ENCODE peak calls at places on chromosomes 3 and 15, in four cellular contexts. One of them, this sample, is unnamed.

GRCh38 chr3:20185364-20185732 is 658 bp downstream of the SGO1 start:
- DNase-seq in endothelial cell of umbilical vein: peak
- DNase-seq in stomach: no peak
- DNase-seq in sigmoid colon: no peak
- DNase-seq in this sample: no peak

GRCh38 chr3:57386307-57386706 is 93.8 kb upstream of the ASB14 start:
- DNase-seq in endothelial cell of umbilical vein: no peak
- DNase-seq in stomach: no peak
- DNase-seq in sigmoid colon: no peak
- DNase-seq in this sample: no peak

GRCh38 chr3:120072867-120073525 is 21.3 kb downstream of the GSK3B start:
- DNase-seq in endothelial cell of umbilical vein: no peak
- DNase-seq in stomach: no peak
- DNase-seq in sigmoid colon: no peak
- DNase-seq in this sample: no peak

GRCh38 chr15:80958818-80959495 is 30.7 kb downstream of the MESD start:
- DNase-seq in endothelial cell of umbilical vein: no peak
- DNase-seq in stomach: no peak
- DNase-seq in sigmoid colon: no peak
- DNase-seq in this sample: no peak

GRCh38 chr3:37457392-37458065 is 283.1 kb upstream of the LRRFIP2 start:
- DNase-seq in endothelial cell of umbilical vein: peak
- DNase-seq in stomach: no peak
- DNase-seq in sigmoid colon: no peak
- DNase-seq in this sample: no peak

GRCh38 chr3:23094890-23095462 is 108.2 kb upstream of the UBE2E2 start:
- DNase-seq in endothelial cell of umbilical vein: peak
- DNase-seq in stomach: no peak
- DNase-seq in sigmoid colon: no peak
- DNase-seq in this sample: no peak

GRCh38 chr3:194488007-194488742 is 1.4 kb upstream of the ATP13A3 start:
- DNase-seq in endothelial cell of umbilical vein: no peak
- DNase-seq in stomach: no peak
- DNase-seq in sigmoid colon: no peak
- DNase-seq in this sample: no peak

GRCh38 chr3:142652826-142653292 is 56.7 kb downstream of the PLS1 start:
- DNase-seq in endothelial cell of umbilical vein: no peak
- DNase-seq in stomach: no peak
- DNase-seq in sigmoid colon: no peak
- DNase-seq in this sample: no peak

GRCh38 chr15:94042163-94042954 is 189.0 kb upstream of the MCTP2 start:
- DNase-seq in endothelial cell of umbilical vein: no peak
- DNase-seq in stomach: no peak
- DNase-seq in sigmoid colon: no peak
- DNase-seq in this sample: no peak

GRCh38 chr3:136343873-136344281 is 93.7 kb downstream of the PCCB start:
- DNase-seq in endothelial cell of umbilical vein: peak
- DNase-seq in stomach: peak
- DNase-seq in sigmoid colon: peak
- DNase-seq in this sample: peak

GRCh38 chr15:28025413-28025812 is 73.7 kb downstream of the OCA2 start:
- DNase-seq in endothelial cell of umbilical vein: no peak
- DNase-seq in stomach: no peak
- DNase-seq in sigmoid colon: no peak
- DNase-seq in this sample: no peak

GRCh38 chr3:164351126-164351525 is 727.2 kb downstream of the SI start:
- DNase-seq in endothelial cell of umbilical vein: no peak
- DNase-seq in stomach: no peak
- DNase-seq in sigmoid colon: no peak
- DNase-seq in this sample: no peak

GRCh38 chr15:54502416-54503075 is 524.3 kb downstream of the UNC13C start:
- DNase-seq in endothelial cell of umbilical vein: no peak
- DNase-seq in stomach: no peak
- DNase-seq in sigmoid colon: no peak
- DNase-seq in this sample: no peak

GRCh38 chr3:130728037-130728436 is 18.6 kb downstream of the PIK3R4 start:
- DNase-seq in endothelial cell of umbilical vein: peak
- DNase-seq in stomach: no peak
- DNase-seq in sigmoid colon: no peak
- DNase-seq in this sample: no peak

GRCh38 chr15:81182031-81182745 is 14.5 kb upstream of the IL16 start:
- DNase-seq in endothelial cell of umbilical vein: no peak
- DNase-seq in stomach: no peak
- DNase-seq in sigmoid colon: no peak
- DNase-seq in this sample: no peak

GRCh38 chr3:47225310-47225906 is 57.2 kb downstream of the KIF9 start:
- DNase-seq in endothelial cell of umbilical vein: no peak
- DNase-seq in stomach: no peak
- DNase-seq in sigmoid colon: no peak
- DNase-seq in this sample: no peak

GRCh38 chr15:25930931-25931330 is 67.8 kb upstream of the ATP10A start:
- DNase-seq in endothelial cell of umbilical vein: no peak
- DNase-seq in stomach: no peak
- DNase-seq in sigmoid colon: no peak
- DNase-seq in this sample: no peak

GRCh38 chr3:24956613-24957012 is 462.0 kb upstream of the THRB start:
- DNase-seq in endothelial cell of umbilical vein: peak
- DNase-seq in stomach: no peak
- DNase-seq in sigmoid colon: no peak
- DNase-seq in this sample: no peak

GRCh38 chr15:80780416-80781221 is 1.4 kb downstream of the CEMIP start:
- DNase-seq in endothelial cell of umbilical vein: peak
- DNase-seq in stomach: peak
- DNase-seq in sigmoid colon: no peak
- DNase-seq in this sample: no peak

GRCh38 chr3:57691411-57692133 is 1.3 kb downstream of the DENND6A start:
- DNase-seq in endothelial cell of umbilical vein: peak
- DNase-seq in stomach: no peak
- DNase-seq in sigmoid colon: no peak
- DNase-seq in this sample: no peak

GRCh38 chr3:156898296-156898880 is 72.2 kb downstream of the LEKR1 start:
- DNase-seq in endothelial cell of umbilical vein: no peak
- DNase-seq in stomach: no peak
- DNase-seq in sigmoid colon: no peak
- DNase-seq in this sample: no peak

GRCh38 chr3:23002846-23003800 is 200.0 kb upstream of the UBE2E2 start:
- DNase-seq in endothelial cell of umbilical vein: peak
- DNase-seq in stomach: peak
- DNase-seq in sigmoid colon: no peak
- DNase-seq in this sample: no peak

GRCh38 chr15:44082558-44083151 is 112.4 kb downstream of the FRMD5 start:
- DNase-seq in endothelial cell of umbilical vein: peak
- DNase-seq in stomach: no peak
- DNase-seq in sigmoid colon: no peak
- DNase-seq in this sample: no peak

GRCh38 chr15:83164409-83165404 is 42.9 kb downstream of the HDGFL3 start:
- DNase-seq in endothelial cell of umbilical vein: peak
- DNase-seq in stomach: no peak
- DNase-seq in sigmoid colon: no peak
- DNase-seq in this sample: no peak

GRCh38 chr3:52349611-52350395 is 33.7 kb downstream of the DNAH1 start:
- DNase-seq in endothelial cell of umbilical vein: no peak
- DNase-seq in stomach: no peak
- DNase-seq in sigmoid colon: no peak
- DNase-seq in this sample: no peak

GRCh38 chr3:171061749-171062148 is 35.2 kb upstream of the SLC2A2 start:
- DNase-seq in endothelial cell of umbilical vein: no peak
- DNase-seq in stomach: no peak
- DNase-seq in sigmoid colon: no peak
- DNase-seq in this sample: no peak

GRCh38 chr15:44458429-44458828 is 31.0 kb downstream of the CTDSPL2 start:
- DNase-seq in endothelial cell of umbilical vein: no peak
- DNase-seq in stomach: no peak
- DNase-seq in sigmoid colon: no peak
- DNase-seq in this sample: no peak

GRCh38 chr3:4895848-4896247 is 83.4 kb upstream of the BHLHE40 start:
- DNase-seq in endothelial cell of umbilical vein: no peak
- DNase-seq in stomach: no peak
- DNase-seq in sigmoid colon: no peak
- DNase-seq in this sample: no peak

GRCh38 chr3:10804183-10804648 is 11.8 kb upstream of the SLC6A11 start:
- DNase-seq in endothelial cell of umbilical vein: no peak
- DNase-seq in stomach: no peak
- DNase-seq in sigmoid colon: no peak
- DNase-seq in this sample: no peak

GRCh38 chr3:153970735-153971347 is 150.3 kb upstream of the ARHGEF26 start:
- DNase-seq in endothelial cell of umbilical vein: peak
- DNase-seq in stomach: no peak
- DNase-seq in sigmoid colon: no peak
- DNase-seq in this sample: peak

GRCh38 chr3:9951126-9951525 is 1.1 kb downstream of the PRRT3 start:
- DNase-seq in endothelial cell of umbilical vein: no peak
- DNase-seq in stomach: no peak
- DNase-seq in sigmoid colon: no peak
- DNase-seq in this sample: no peak

GRCh38 chr15:89857673-89858072 is 36.1 kb downstream of the AP3S2 start:
- DNase-seq in endothelial cell of umbilical vein: no peak
- DNase-seq in stomach: no peak
- DNase-seq in sigmoid colon: no peak
- DNase-seq in this sample: no peak

GRCh38 chr15:71149645-71150557 is 34.6 kb downstream of the THSD4 start:
- DNase-seq in endothelial cell of umbilical vein: no peak
- DNase-seq in stomach: peak
- DNase-seq in sigmoid colon: no peak
- DNase-seq in this sample: no peak

GRCh38 chr3:194256040-194256945 is 94.8 kb downstream of the CPN2 start:
- DNase-seq in endothelial cell of umbilical vein: no peak
- DNase-seq in stomach: peak
- DNase-seq in sigmoid colon: no peak
- DNase-seq in this sample: no peak

GRCh38 chr15:63490345-63491034 is 13.9 kb upstream of the USP3 start:
- DNase-seq in endothelial cell of umbilical vein: no peak
- DNase-seq in stomach: no peak
- DNase-seq in sigmoid colon: no peak
- DNase-seq in this sample: no peak

GRCh38 chr3:31481697-31482096 is 51.0 kb upstream of the STT3B start:
- DNase-seq in endothelial cell of umbilical vein: no peak
- DNase-seq in stomach: no peak
- DNase-seq in sigmoid colon: no peak
- DNase-seq in this sample: no peak

GRCh38 chr3:141366285-141367037 is 1.8 kb upstream of the ZBTB38 start:
- DNase-seq in endothelial cell of umbilical vein: peak
- DNase-seq in stomach: peak
- DNase-seq in sigmoid colon: peak
- DNase-seq in this sample: no peak
- TF ChIP-seq POLR2AphosphoS5 in endothelial cell of umbilical vein: peak
- TF ChIP-seq POLR2AphosphoS5 in stomach: peak
- TF ChIP-seq POLR2AphosphoS5 in sigmoid colon: peak
- TF ChIP-seq POLR2AphosphoS5 in this sample: no peak

GRCh38 chr3:102979682-102980378 is 545.0 kb downstream of the ZPLD1 start:
- DNase-seq in endothelial cell of umbilical vein: peak
- DNase-seq in stomach: peak
- DNase-seq in sigmoid colon: peak
- DNase-seq in this sample: no peak
- TF ChIP-seq POLR2AphosphoS5 in endothelial cell of umbilical vein: no peak
- TF ChIP-seq POLR2AphosphoS5 in stomach: peak
- TF ChIP-seq POLR2AphosphoS5 in sigmoid colon: peak
- TF ChIP-seq POLR2AphosphoS5 in this sample: peak

DNA sequence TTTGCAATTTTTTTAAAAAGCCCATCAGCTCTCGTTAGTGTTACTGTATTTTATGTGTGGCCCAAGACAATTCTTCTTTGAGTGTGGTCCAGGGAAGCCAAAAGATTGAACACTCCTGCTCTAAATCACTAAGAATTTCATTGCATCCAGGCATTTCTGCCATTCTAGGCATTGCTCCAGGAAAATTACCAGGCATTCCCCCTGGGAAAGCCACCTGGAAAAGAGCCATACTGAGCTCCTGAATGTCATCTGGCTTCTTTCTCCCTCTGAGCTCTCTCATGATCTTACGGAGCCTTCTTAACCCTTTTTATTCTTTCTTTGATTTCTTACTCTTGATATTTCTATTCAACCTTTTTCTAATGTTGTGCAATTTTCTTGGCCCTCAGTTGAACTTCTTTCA is 202.2 kb downstream of the DOCK3 start:
- DNase-seq in endothelial cell of umbilical vein: no peak
- DNase-seq in stomach: no peak
- DNase-seq in sigmoid colon: no peak
- DNase-seq in this sample: no peak
- TF ChIP-seq POLR2AphosphoS5 in endothelial cell of umbilical vein: no peak
- TF ChIP-seq POLR2AphosphoS5 in stomach: no peak
- TF ChIP-seq POLR2AphosphoS5 in sigmoid colon: peak
- TF ChIP-seq POLR2AphosphoS5 in this sample: no peak

GRCh38 chr3:197456271-197457091 is 99.3 kb downstream of the BDH1 start:
- DNase-seq in endothelial cell of umbilical vein: peak
- DNase-seq in stomach: peak
- DNase-seq in sigmoid colon: peak
- DNase-seq in this sample: no peak
- TF ChIP-seq POLR2AphosphoS5 in endothelial cell of umbilical vein: peak
- TF ChIP-seq POLR2AphosphoS5 in stomach: peak
- TF ChIP-seq POLR2AphosphoS5 in sigmoid colon: peak
- TF ChIP-seq POLR2AphosphoS5 in this sample: peak

DNA sequence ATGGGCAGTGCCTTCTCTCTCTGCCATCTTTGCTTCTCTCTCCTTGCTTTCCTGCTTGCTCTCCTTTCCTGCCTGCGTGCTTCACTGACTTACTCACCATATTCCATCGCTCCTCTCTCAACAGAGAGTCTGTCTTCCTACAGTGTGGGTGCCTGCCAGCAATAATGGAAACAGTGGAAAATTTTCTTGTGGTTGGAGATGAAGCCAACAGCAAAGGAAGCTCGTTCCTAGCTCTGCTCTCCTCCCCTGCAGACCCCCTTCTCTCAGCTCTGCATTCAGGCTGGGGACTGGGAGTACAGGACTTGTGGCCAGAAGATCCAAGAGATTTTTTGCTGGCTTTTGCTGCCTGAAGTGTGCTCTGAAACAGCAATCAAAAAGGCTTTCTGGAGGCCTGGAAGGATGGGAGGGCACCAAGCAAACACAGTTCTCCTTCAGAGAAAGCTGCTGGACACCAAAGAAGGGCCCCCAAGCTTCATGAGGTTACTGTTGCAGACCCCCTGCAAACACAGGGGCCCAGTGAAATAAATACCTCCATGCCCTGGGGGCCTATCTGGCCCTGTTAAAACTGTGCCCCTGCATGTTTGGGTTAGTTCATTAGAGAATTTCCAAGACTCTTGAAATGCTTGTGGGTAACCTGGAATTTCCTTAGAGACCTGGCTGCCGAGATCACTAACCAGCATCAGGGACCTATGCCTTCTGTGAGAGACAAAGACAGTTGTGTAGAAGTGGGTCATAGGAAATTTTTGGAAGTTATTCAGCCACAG is 149.9 kb upstream of the RASGRP1 start:
- DNase-seq in endothelial cell of umbilical vein: peak
- DNase-seq in stomach: no peak
- DNase-seq in sigmoid colon: peak
- DNase-seq in this sample: no peak
- TF ChIP-seq POLR2AphosphoS5 in endothelial cell of umbilical vein: peak
- TF ChIP-seq POLR2AphosphoS5 in stomach: no peak
- TF ChIP-seq POLR2AphosphoS5 in sigmoid colon: peak
- TF ChIP-seq POLR2AphosphoS5 in this sample: no peak

GRCh38 chr3:100260685-100261480 is at the start of gene TBC1D23:
- DNase-seq in endothelial cell of umbilical vein: peak
- DNase-seq in stomach: peak
- DNase-seq in sigmoid colon: peak
- DNase-seq in this sample: peak
- TF ChIP-seq POLR2AphosphoS5 in endothelial cell of umbilical vein: peak
- TF ChIP-seq POLR2AphosphoS5 in stomach: peak
- TF ChIP-seq POLR2AphosphoS5 in sigmoid colon: peak
- TF ChIP-seq POLR2AphosphoS5 in this sample: peak

GRCh38 chr3:81914254-81914653 is 152.8 kb upstream of the GBE1 start:
- DNase-seq in endothelial cell of umbilical vein: no peak
- DNase-seq in stomach: no peak
- DNase-seq in sigmoid colon: no peak
- DNase-seq in this sample: no peak
- TF ChIP-seq POLR2AphosphoS5 in endothelial cell of umbilical vein: no peak
- TF ChIP-seq POLR2AphosphoS5 in stomach: no peak
- TF ChIP-seq POLR2AphosphoS5 in sigmoid colon: no peak
- TF ChIP-seq POLR2AphosphoS5 in this sample: no peak